ENCODE peak calls at places on chromosome 6, in five cellular contexts. D is fibroblast of mammary gland, F is RWPE1, T is fibroblast of lung, P is GM20000. H is an unnamed sample.

GRCh38 chr6:111590209-111590955 is 15.3 kb downstream of the TRAF3IP2 start:
- DNase-seq in D (peak; percentile 53), F (no peak), T (no peak), P (no peak), H (no peak)

GRCh38 chr6:16555550-16555949 is 205.7 kb downstream of the ATXN1 start:
- DNase-seq in D (no peak), F (no peak), T (no peak), P (no peak), H (no peak)

GRCh38 chr6:98946877-98947410 is 802 bp downstream of the FBXL4 start:
- DNase-seq in D (peak; percentile 26), F (peak; percentile 8), T (peak; percentile 23), P (peak; percentile 18), H (peak; percentile 62)

GRCh38 chr6:46974786-46975185 is 53.0 kb upstream of the ADGRF5 start:
- DNase-seq in D (no peak), F (no peak), T (no peak), P (no peak), H (no peak)

GRCh38 chr6:106702451-106703110 is 73.2 kb downstream of the QRSL1 start:
- DNase-seq in D (no peak), F (no peak), T (no peak), P (peak; percentile 76), H (peak; percentile 3)

GRCh38 chr6:136077834-136078576 is 172.1 kb downstream of the MTFR2 start:
- DNase-seq in D (peak; percentile 100), F (no peak), T (peak; percentile 99), P (no peak), H (no peak)

GRCh38 chr6:112396221-112396620 is 49.1 kb downstream of the RFPL4B start:
- DNase-seq in D (no peak), F (no peak), T (no peak), P (no peak), H (no peak)

GRCh38 chr6:108541843-108542795 is 18.6 kb upstream of the FOXO3 start:
- DNase-seq in D (peak; percentile 85), F (peak; percentile 74), T (peak; percentile 72), P (peak; percentile 67), H (peak; percentile 79)

GRCh38 chr6:113299526-113299925 is 557.6 kb upstream of the MARCKS start:
- DNase-seq in D (peak; percentile 27), F (no peak), T (no peak), P (no peak), H (no peak)

GRCh38 chr6:95545691-95546090 is 31.6 kb upstream of the MANEA start:
- DNase-seq in D (peak; percentile 39), F (no peak), T (no peak), P (no peak), H (no peak)

GRCh38 chr6:87333033-87333432 is 4.0 kb upstream of the GJB7 start:
- DNase-seq in D (no peak), F (no peak), T (no peak), P (no peak), H (no peak)

GRCh38 chr6:152571863-152572394 is 65.2 kb downstream of the SYNE1 start:
- DNase-seq in D (no peak), F (no peak), T (no peak), P (no peak), H (no peak)

DNA sequence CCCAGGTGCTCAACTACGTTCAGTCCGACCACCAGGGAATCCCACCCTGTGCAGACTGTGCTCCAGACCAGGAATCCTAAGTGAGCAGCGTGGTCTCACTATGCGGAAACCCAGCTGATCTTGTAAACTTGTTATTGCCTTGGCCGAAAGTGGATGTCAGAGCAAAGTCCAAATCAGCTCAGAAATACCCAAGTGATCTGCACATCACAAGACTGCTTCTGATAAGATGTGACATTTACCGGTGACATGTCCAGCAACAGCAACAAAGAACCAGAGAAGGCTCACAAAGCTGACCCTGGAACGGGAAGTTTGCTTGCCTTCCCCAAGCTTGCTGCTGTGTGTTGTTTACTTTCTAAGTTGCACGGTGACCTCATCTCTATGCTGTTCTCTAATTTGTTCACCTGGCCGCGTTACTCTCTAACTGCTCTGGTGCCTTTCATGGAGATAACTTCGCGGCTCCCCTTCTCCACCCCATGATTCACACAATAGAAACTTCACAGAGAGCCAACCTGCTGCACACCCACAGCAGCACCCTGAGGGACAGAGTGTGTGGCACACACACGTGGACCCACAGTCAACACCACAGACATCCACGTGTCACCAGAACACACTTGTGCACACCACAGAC is 1.7 kb downstream of the BNIP5 start:
- DNase-seq in D (no peak), F (no peak), T (no peak), P (no peak), H (no peak)
- TF ChIP-seq CTCF in D (no peak), F (no peak), T (no peak), P (no peak), H (no peak)

GRCh38 chr6:75128881-75129570 is 76.8 kb downstream of the COL12A1 start:
- DNase-seq in D (peak; percentile 87), F (no peak), T (peak; percentile 78), P (no peak), H (no peak)

GRCh38 chr6:75126518-75126917 is 79.3 kb downstream of the COL12A1 start:
- DNase-seq in D (no peak), F (no peak), T (no peak), P (no peak), H (no peak)

GRCh38 chr6:75118925-75119515 is 86.8 kb downstream of the COL12A1 start:
- DNase-seq in D (no peak), F (no peak), T (no peak), P (no peak), H (no peak)

GRCh38 chr6:75124983-75125382 is 80.9 kb downstream of the COL12A1 start:
- DNase-seq in D (peak; percentile 81), F (no peak), T (no peak), P (no peak), H (no peak)

GRCh38 chr6:75124085-75124484 is 81.8 kb downstream of the COL12A1 start:
- DNase-seq in D (no peak), F (no peak), T (no peak), P (no peak), H (no peak)
- TF ChIP-seq CTCF in D (peak; percentile 4), F (no peak), T (no peak), P (no peak), H (no peak)

GRCh38 chr6:28449056-28449455 is 5.8 kb upstream of the ZSCAN23 start:
- DNase-seq in D (no peak), F (no peak), T (no peak), P (no peak), H (no peak)

GRCh38 chr6:28446818-28447511 is 3.7 kb upstream of the ZSCAN23 start:
- DNase-seq in D (peak; percentile 4), F (no peak), T (peak; percentile 12), P (no peak), H (peak; percentile 42)

GRCh38 chr6:28443112-28443773 is at the start of gene ZSCAN23:
- DNase-seq in D (peak; percentile 93), F (peak; percentile 85), T (peak; percentile 92), P (peak; percentile 63), H (peak; percentile 94)
- TF ChIP-seq CTCF in D (no peak), F (no peak), T (no peak), P (no peak), H (no peak)

GRCh38 chr6:579339-579738 is 77.6 kb downstream of the HUS1B start:
- DNase-seq in D (peak; percentile 42), F (no peak), T (no peak), P (no peak), H (no peak)
- TF ChIP-seq CTCF in D (peak; percentile 38), F (peak; percentile 13), T (peak; percentile 60), P (no peak), H (no peak)

GRCh38 chr6:130470777-130471176 is 105.0 kb downstream of the TMEM200A start:
- DNase-seq in D (no peak), F (no peak), T (no peak), P (no peak), H (no peak)

DNA sequence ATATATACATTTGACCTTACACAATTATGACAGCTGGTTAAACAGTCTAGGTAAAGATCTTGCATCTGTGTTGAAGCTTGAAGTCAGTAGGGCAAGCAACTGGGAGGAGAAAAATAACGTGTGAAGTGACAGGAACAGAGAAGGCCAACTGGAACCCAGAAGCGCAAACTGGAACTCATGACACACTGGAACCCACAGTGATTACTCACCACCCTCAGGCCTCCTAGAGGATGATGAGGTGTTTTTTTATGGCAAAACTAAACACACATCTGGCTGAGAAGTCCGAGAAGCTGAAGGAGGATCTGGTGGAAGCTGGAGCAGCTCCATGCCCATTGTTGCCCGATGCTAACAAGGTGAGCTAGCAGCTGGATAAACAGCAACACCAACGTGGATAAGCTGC is 108.1 kb downstream of the TMEM200A start:
- DNase-seq in D (peak; percentile 93), F (peak; percentile 24), T (peak; percentile 80), P (no peak), H (peak; percentile 12)
- TF ChIP-seq CTCF in D (no peak), F (no peak), T (no peak), P (no peak), H (no peak)

H was measured in activated CD8-positive, alpha-beta T cell treated with anti-CD3 and anti-CD28 coated beads for 36 hours.